ENCODE peak calls at places on chromosome 4, in six cellular contexts. T is activated CD4-positive, alpha-beta T cell treated with anti-CD3 and anti-CD28 coated beads, Interleukin-2, amount 50 U/mL, for 1 hour; D is cerebellum; Q is putamen; S is MCF 10A; N is T-helper 9 cell. G is an unnamed sample.
A peak's percentile ranks its signal among the peaks of the same experiment; 100 is the strongest.

GRCh38 chr4:98260047-98260578 is 1.1 kb upstream of the RAP1GDS1 start:
- DNase-seq in S (no peak), Q (peak; percentile 47), D (peak; percentile 36), N (peak; percentile 13), T (peak; percentile 22), G (peak; percentile 35)

GRCh38 chr4:4606321-4606720 is 64.5 kb upstream of the STX18 start:
- DNase-seq in T (no peak), S (no peak), D (no peak), N (no peak), Q (peak; percentile 9), G (no peak)

GRCh38 chr4:140343303-140343702 is 30.1 kb upstream of the SCOC start:
- DNase-seq in T (no peak), N (no peak), D (no peak), S (peak; percentile 68), Q (no peak), G (no peak)

GRCh38 chr4:5959221-5959982 is 58.8 kb downstream of the C4orf50 start:
- DNase-seq in S (no peak), Q (no peak), D (no peak), N (no peak), T (no peak), G (no peak)

GRCh38 chr4:6257243-6258025 is 12.2 kb upstream of the WFS1 start:
- DNase-seq in Q (no peak), S (no peak), D (no peak), N (no peak), T (no peak), G (no peak)

GRCh38 chr4:123939621-123940020 is 543.0 kb downstream of the SPRY1 start:
- DNase-seq in D (no peak), T (no peak), S (peak; percentile 74), N (no peak), Q (no peak), G (no peak)

GRCh38 chr4:65018313-65018712 is 609.1 kb upstream of the TECRL start:
- DNase-seq in Q (no peak), T (no peak), D (no peak), N (no peak), S (no peak), G (no peak)

GRCh38 chr4:155237567-155237966 is 29.1 kb downstream of the NPY2R start:
- DNase-seq in D (no peak), T (no peak), N (no peak), S (no peak), Q (no peak), G (no peak)

GRCh38 chr4:167101035-167101434 is 133.3 kb downstream of the SPOCK3 start:
- DNase-seq in D (no peak), Q (no peak), S (no peak), N (no peak), T (no peak), G (no peak)

GRCh38 chr4:153542835-153543234 is 76.7 kb downstream of the TMEM131L start:
- DNase-seq in S (no peak), T (no peak), D (no peak), N (no peak), Q (no peak), G (no peak)

GRCh38 chr4:3747582-3747906 is 18.6 kb upstream of the ADRA2C start:
- DNase-seq in Q (no peak), T (no peak), N (no peak), D (no peak), S (no peak), G (no peak)

GRCh38 chr4:183008492-183008891 is 90.6 kb upstream of the WWC2 start:
- DNase-seq in T (no peak), Q (no peak), N (no peak), D (no peak), S (no peak), G (no peak)

GRCh38 chr4:1534076-1534872 is 128.0 kb upstream of the NKX1-1 start:
- DNase-seq in T (no peak), D (no peak), S (no peak), Q (no peak), N (no peak), G (no peak)

GRCh38 chr4:175776217-175776616 is 35.8 kb downstream of the GPM6A start:
- DNase-seq in S (peak; percentile 21), T (no peak), Q (peak; percentile 30), N (no peak), D (peak; percentile 64), G (no peak)

GRCh38 chr4:88195666-88196365 is 37.4 kb upstream of the ABCG2 start:
- DNase-seq in N (no peak), D (no peak), T (no peak), Q (no peak), S (no peak), G (no peak)

GRCh38 chr4:65654976-65655375 is 15.3 kb downstream of the EPHA5 start:
- DNase-seq in D (no peak), T (no peak), S (no peak), N (no peak), Q (no peak), G (no peak)

GRCh38 chr4:129968778-129969177 is 872.8 kb downstream of the C4orf33 start:
- DNase-seq in S (no peak), Q (no peak), N (no peak), T (no peak), D (no peak), G (no peak)

GRCh38 chr4:10589308-10589707 is 95.3 kb downstream of the CLNK start:
- DNase-seq in D (no peak), T (no peak), Q (no peak), N (no peak), S (no peak), G (no peak)

G was measured in naive thymus-derived CD8-positive, alpha-beta T cell.